ENCODE peak calls at places on chromosomes 5 and 9, in six cellular contexts. One of them, this sample, is unnamed.

GRCh38 chr5:75460947-75461346 is 50.5 kb downstream of the CERT1 start:
- DNase-seq in AG04450: no peak
- DNase-seq in NCI-H1092 treated with DMSO at 0.1 percent for 48 hours: no peak
- DNase-seq in upper lobe of left lung: no peak
- DNase-seq in HEK293T: no peak
- DNase-seq in NCI-H1930: no peak
- DNase-seq in this sample: no peak

GRCh38 chr5:32767948-32768427 is 56.9 kb downstream of the NPR3 start:
- DNase-seq in AG04450: peak
- DNase-seq in NCI-H1092 treated with DMSO at 0.1 percent for 48 hours: no peak
- DNase-seq in upper lobe of left lung: peak
- DNase-seq in HEK293T: no peak
- DNase-seq in NCI-H1930: no peak
- DNase-seq in this sample: no peak

GRCh38 chr5:153516503-153516902 is 26.0 kb downstream of the GRIA1 start:
- DNase-seq in AG04450: no peak
- DNase-seq in NCI-H1092 treated with DMSO at 0.1 percent for 48 hours: no peak
- DNase-seq in upper lobe of left lung: no peak
- DNase-seq in HEK293T: no peak
- DNase-seq in NCI-H1930: no peak
- DNase-seq in this sample: no peak

GRCh38 chr5:40679998-40680681 is 425 bp downstream of the PTGER4 start:
- DNase-seq in AG04450: no peak
- DNase-seq in NCI-H1092 treated with DMSO at 0.1 percent for 48 hours: no peak
- DNase-seq in upper lobe of left lung: peak
- DNase-seq in HEK293T: no peak
- DNase-seq in NCI-H1930: no peak
- DNase-seq in this sample: no peak

GRCh38 chr9:134650431-134651190 is 9.0 kb downstream of the COL5A1 start:
- DNase-seq in AG04450: no peak
- DNase-seq in NCI-H1092 treated with DMSO at 0.1 percent for 48 hours: no peak
- DNase-seq in upper lobe of left lung: no peak
- DNase-seq in HEK293T: no peak
- DNase-seq in NCI-H1930: no peak
- DNase-seq in this sample: no peak

GRCh38 chr9:69496803-69497450 is 171.9 kb downstream of the ENTREP1 start:
- DNase-seq in AG04450: no peak
- DNase-seq in NCI-H1092 treated with DMSO at 0.1 percent for 48 hours: no peak
- DNase-seq in upper lobe of left lung: no peak
- DNase-seq in HEK293T: no peak
- DNase-seq in NCI-H1930: no peak
- DNase-seq in this sample: no peak

GRCh38 chr5:136023935-136024645 is 4.7 kb upstream of the TGFBI start:
- DNase-seq in AG04450: peak
- DNase-seq in NCI-H1092 treated with DMSO at 0.1 percent for 48 hours: no peak
- DNase-seq in upper lobe of left lung: no peak
- DNase-seq in HEK293T: no peak
- DNase-seq in NCI-H1930: no peak
- DNase-seq in this sample: no peak

GRCh38 chr9:136044207-136044970 is 50.7 kb downstream of the NACC2 start:
- DNase-seq in AG04450: no peak
- DNase-seq in NCI-H1092 treated with DMSO at 0.1 percent for 48 hours: no peak
- DNase-seq in upper lobe of left lung: no peak
- DNase-seq in HEK293T: no peak
- DNase-seq in NCI-H1930: no peak
- DNase-seq in this sample: no peak

GRCh38 chr9:87562062-87562461 is 64.4 kb downstream of the DAPK1 start:
- DNase-seq in AG04450: no peak
- DNase-seq in NCI-H1092 treated with DMSO at 0.1 percent for 48 hours: no peak
- DNase-seq in upper lobe of left lung: no peak
- DNase-seq in HEK293T: no peak
- DNase-seq in NCI-H1930: no peak
- DNase-seq in this sample: no peak

GRCh38 chr9:30670805-30671562 is 1713.5 kb upstream of the ACO1 start:
- DNase-seq in AG04450: no peak
- DNase-seq in NCI-H1092 treated with DMSO at 0.1 percent for 48 hours: no peak
- DNase-seq in upper lobe of left lung: no peak
- DNase-seq in HEK293T: no peak
- DNase-seq in NCI-H1930: no peak
- DNase-seq in this sample: no peak

GRCh38 chr9:84928419-84928818 is 258.9 kb downstream of the NTRK2 start:
- DNase-seq in AG04450: no peak
- DNase-seq in NCI-H1092 treated with DMSO at 0.1 percent for 48 hours: no peak
- DNase-seq in upper lobe of left lung: no peak
- DNase-seq in HEK293T: no peak
- DNase-seq in NCI-H1930: no peak
- DNase-seq in this sample: no peak

GRCh38 chr5:14727428-14727865 is 62.9 kb downstream of the OTULIN start:
- DNase-seq in AG04450: peak
- DNase-seq in NCI-H1092 treated with DMSO at 0.1 percent for 48 hours: peak
- DNase-seq in upper lobe of left lung: peak
- DNase-seq in HEK293T: peak
- DNase-seq in NCI-H1930: peak
- DNase-seq in this sample: peak

GRCh38 chr9:32264171-32264862 is 120.1 kb upstream of the ACO1 start:
- DNase-seq in AG04450: no peak
- DNase-seq in NCI-H1092 treated with DMSO at 0.1 percent for 48 hours: peak
- DNase-seq in upper lobe of left lung: no peak
- DNase-seq in HEK293T: no peak
- DNase-seq in NCI-H1930: no peak
- DNase-seq in this sample: no peak

GRCh38 chr5:157359350-157359910 is 93.5 kb downstream of the CYFIP2 start:
- DNase-seq in AG04450: no peak
- DNase-seq in NCI-H1092 treated with DMSO at 0.1 percent for 48 hours: no peak
- DNase-seq in upper lobe of left lung: no peak
- DNase-seq in HEK293T: no peak
- DNase-seq in NCI-H1930: no peak
- DNase-seq in this sample: no peak

GRCh38 chr5:21711854-21712752 is 1141.0 kb downstream of the CDH12 start:
- DNase-seq in AG04450: no peak
- DNase-seq in NCI-H1092 treated with DMSO at 0.1 percent for 48 hours: no peak
- DNase-seq in upper lobe of left lung: no peak
- DNase-seq in HEK293T: no peak
- DNase-seq in NCI-H1930: no peak
- DNase-seq in this sample: peak

GRCh38 chr9:73173526-73174411 is 22.1 kb downstream of the ANXA1 start:
- DNase-seq in AG04450: no peak
- DNase-seq in NCI-H1092 treated with DMSO at 0.1 percent for 48 hours: no peak
- DNase-seq in upper lobe of left lung: no peak
- DNase-seq in HEK293T: no peak
- DNase-seq in NCI-H1930: no peak
- DNase-seq in this sample: no peak

GRCh38 chr9:107569171-107569570 is 79.6 kb upstream of the KLF4 start:
- DNase-seq in AG04450: no peak
- DNase-seq in NCI-H1092 treated with DMSO at 0.1 percent for 48 hours: no peak
- DNase-seq in upper lobe of left lung: no peak
- DNase-seq in HEK293T: no peak
- DNase-seq in NCI-H1930: no peak
- DNase-seq in this sample: no peak

GRCh38 chr5:148682283-148683026 is 28.1 kb upstream of the HTR4 start:
- DNase-seq in AG04450: no peak
- DNase-seq in NCI-H1092 treated with DMSO at 0.1 percent for 48 hours: no peak
- DNase-seq in upper lobe of left lung: no peak
- DNase-seq in HEK293T: no peak
- DNase-seq in NCI-H1930: no peak
- DNase-seq in this sample: no peak

This sample was measured in NCI-H1694 treated with DMSO at 0.1 percent for 48 hours.